ENCODE peak calls at places on chromosomes 11 and 22, in four cellular contexts. S, L, C and U are unnamed samples.

GRCh38 chr22:48866906-48867597 is 960.6 kb downstream of the BRD1 start:
- DNase-seq in C (no peak), S (no peak), L (peak), U (no peak)

GRCh38 chr11:86167499-86168161 is 76.9 kb upstream of the EED start:
- DNase-seq in L (no peak), C (no peak), S (no peak), U (no peak)

GRCh38 chr22:29062286-29062949 is 787 bp upstream of the C22orf31 start:
- DNase-seq in S (no peak), C (no peak), L (no peak), U (no peak)

GRCh38 chr11:71449596-71449995 is 1.4 kb upstream of the DHCR7 start:
- DNase-seq in C (no peak), S (no peak), L (no peak), U (no peak)

GRCh38 chr11:12968101-12968500 is 41.0 kb upstream of the RASSF10 start:
- DNase-seq in S (no peak), C (no peak), L (no peak), U (no peak)

GRCh38 chr11:46129133-46129532 is 7.9 kb upstream of the PHF21A start:
- DNase-seq in C (no peak), S (no peak), L (no peak), U (no peak)

GRCh38 chr11:67055812-67056211 is 835 bp upstream of the RHOD start:
- DNase-seq in C (no peak), S (no peak), L (no peak), U (no peak)

GRCh38 chr11:117011541-117011908 is 86.7 kb downstream of the SIK3 start:
- DNase-seq in S (no peak), L (no peak), C (no peak), U (no peak)

GRCh38 chr11:57294225-57295131 is 30.3 kb downstream of the TNKS1BP1 start:
- DNase-seq in C (no peak), S (no peak), L (no peak), U (no peak)

GRCh38 chr22:28072066-28072465 is 153.0 kb upstream of the PITPNB start:
- DNase-seq in L (no peak), C (no peak), S (no peak), U (no peak)

GRCh38 chr11:77470971-77471370 is 2.9 kb downstream of the PAK1 start:
- DNase-seq in C (no peak), L (no peak), S (no peak), U (no peak)

GRCh38 chr11:64317325-64317960 is at the start of gene TRMT112:
- DNase-seq in S (peak), C (peak), L (peak), U (peak)
- TF ChIP-seq CTCF in S (no peak), C (no peak), L (no peak), U (no peak)

GRCh38 chr22:37930952-37931440 is 22.4 kb downstream of the C22orf23 start:
- DNase-seq in C (no peak), S (no peak), L (no peak), U (no peak)

GRCh38 chr22:37932401-37932800 is 21.0 kb downstream of the C22orf23 start:
- DNase-seq in S (no peak), C (no peak), L (no peak), U (no peak)

GRCh38 chr22:37929390-37929789 is 23.3 kb downstream of the MICALL1 start:
- DNase-seq in C (no peak), L (no peak), S (no peak), U (no peak)

GRCh38 chr22:37931893-37932389 is 21.5 kb downstream of the C22orf23 start:
- DNase-seq in S (no peak), C (no peak), L (no peak), U (no peak)

GRCh38 chr22:37930270-37930951 is 23.0 kb downstream of the C22orf23 start:
- DNase-seq in L (no peak), C (peak), S (peak), U (no peak)
- TF ChIP-seq CTCF in L (peak), C (peak), S (peak), U (peak)

GRCh38 chr22:21652547-21653545 is 10.7 kb downstream of the SDF2L1 start:
- DNase-seq in L (no peak), S (no peak), C (no peak), U (no peak)
- TF ChIP-seq CTCF in L (no peak), S (no peak), C (no peak), U (no peak)

DNA sequence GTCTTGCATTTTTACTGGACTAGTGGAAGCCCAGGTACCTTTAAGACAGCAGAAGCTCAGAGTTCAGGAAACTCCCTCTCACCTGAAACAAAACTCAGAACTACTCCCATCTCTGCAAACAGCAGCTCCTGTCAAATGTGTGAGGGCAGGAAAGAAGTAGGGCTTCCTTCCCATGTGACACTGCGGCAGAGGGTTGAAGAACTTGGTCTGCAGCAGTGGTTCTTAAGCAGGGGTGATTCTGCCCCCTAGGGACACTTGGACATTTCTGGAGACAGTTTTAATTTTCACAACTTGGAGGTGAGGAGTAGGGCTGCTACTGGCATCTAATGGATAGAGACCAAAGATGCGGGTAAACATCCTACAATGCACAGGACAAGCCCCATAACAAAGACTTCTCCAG is 63.4 kb downstream of the RCN1 start:
- DNase-seq in S (no peak), L (no peak), C (no peak), U (peak)
- TF ChIP-seq CTCF in S (no peak), L (no peak), C (no peak), U (no peak)

DNA sequence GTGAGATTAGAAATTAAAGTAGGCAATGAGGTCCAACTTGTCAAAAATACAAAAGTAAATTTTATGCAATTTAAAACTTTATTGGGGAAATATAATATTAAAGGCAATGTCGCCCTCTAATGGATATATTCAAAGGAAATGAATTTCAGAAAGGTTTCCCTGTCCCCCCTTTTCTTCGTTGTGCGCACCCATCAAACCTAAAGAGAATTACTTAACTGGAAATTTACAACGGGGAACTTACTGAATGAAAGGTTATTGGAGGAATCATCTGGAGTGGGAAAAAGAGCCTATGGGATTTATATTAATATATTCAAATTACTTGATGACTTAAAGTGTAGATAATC is 1.7 kb upstream of the ABTB2 start:
- DNase-seq in S (no peak), C (no peak), L (no peak), U (no peak)
- TF ChIP-seq CTCF in S (peak), C (peak), L (no peak), U (no peak)

GRCh38 chr11:106415510-106415909 is 338.0 kb downstream of the AASDHPPT start:
- DNase-seq in C (no peak), S (no peak), L (no peak), U (no peak)
- TF ChIP-seq CTCF in C (no peak), S (no peak), L (no peak), U (no peak)

GRCh38 chr11:121669422-121669821 is 216.7 kb upstream of the SORL1-AS1 start:
- DNase-seq in C (no peak), L (no peak), S (no peak), U (no peak)
- TF ChIP-seq CTCF in C (no peak), L (no peak), S (no peak), U (no peak)

GRCh38 chr11:20033806-20034205 is 126.5 kb downstream of the DBX1 start:
- DNase-seq in L (no peak), S (no peak), C (no peak), U (no peak)
- TF ChIP-seq CTCF in L (no peak), S (no peak), C (no peak), U (no peak)